ENCODE peak calls at places on chromosomes 11 and 22, in eight cellular contexts. F is tibial artery; K is testis; P is brain microvascular endothelial cell; U is colonic mucosa; H is psoas muscle; Z is mesendoderm; C is CD8-positive, alpha-beta T cell. I is an unnamed sample.

GRCh38 chr11:83895516-83895915 is 609.3 kb upstream of the CCDC90B start:
- DNase-seq in K (no peak), C (no peak), U (no peak), Z (peak), P (peak), F (no peak), H (no peak), I (peak)

GRCh38 chr11:115920087-115920461 is 415.9 kb upstream of the CADM1 start:
- DNase-seq in P (no peak), K (no peak), C (no peak), Z (peak), F (no peak), U (no peak), H (no peak), I (no peak)

GRCh38 chr11:95501761-95502266 is 270.8 kb upstream of the SESN3 start:
- DNase-seq in C (no peak), P (no peak), U (no peak), Z (no peak), H (no peak), F (no peak), K (no peak), I (no peak)

GRCh38 chr22:28381427-28382167 is 298.0 kb downstream of the TTC28 start:
- DNase-seq in C (no peak), F (no peak), K (no peak), H (no peak), Z (no peak), U (no peak), P (no peak), I (no peak)

GRCh38 chr11:64753380-64754123 is 6.2 kb downstream of the PYGM start:
- DNase-seq in Z (no peak), K (no peak), H (peak), F (peak), U (no peak), P (no peak), C (no peak), I (peak)

GRCh38 chr11:35014352-35014751 is 97.9 kb downstream of the PDHX start:
- DNase-seq in H (no peak), C (no peak), F (no peak), Z (no peak), K (no peak), U (no peak), P (peak), I (no peak)

GRCh38 chr11:76623171-76623883 is 47.2 kb downstream of the LRRC32 start:
- DNase-seq in Z (no peak), K (no peak), P (peak), U (no peak), C (no peak), F (no peak), H (no peak), I (peak)

GRCh38 chr22:44214187-44214586 is 33.5 kb downstream of the PARVG start:
- DNase-seq in F (no peak), K (no peak), H (no peak), C (no peak), U (no peak), Z (no peak), P (no peak), I (peak)

GRCh38 chr11:8108430-8108829 is 27.4 kb downstream of the TUB start:
- DNase-seq in P (no peak), Z (no peak), C (no peak), K (no peak), U (no peak), H (no peak), F (no peak), I (no peak)

GRCh38 chr11:110179064-110179463 is 85.9 kb downstream of the ZC3H12C start:
- DNase-seq in K (no peak), Z (no peak), F (no peak), H (no peak), C (no peak), P (no peak), U (no peak), I (no peak)

GRCh38 chr11:76781861-76782500 is 1.2 kb upstream of the TSKU start:
- DNase-seq in U (no peak), Z (no peak), C (no peak), P (no peak), F (no peak), K (no peak), H (no peak), I (no peak)

GRCh38 chr11:128512478-128513127 is 74.8 kb downstream of the ETS1 start:
- DNase-seq in Z (no peak), K (no peak), P (no peak), U (no peak), H (no peak), F (no peak), C (no peak), I (no peak)

GRCh38 chr11:92314499-92314898 is 89.9 kb downstream of the FAT3 start:
- DNase-seq in F (peak), U (no peak), K (no peak), H (no peak), P (no peak), C (no peak), Z (no peak), I (no peak)

GRCh38 chr11:64343740-64344133 is 3.7 kb downstream of the CCDC88B start:
- DNase-seq in K (no peak), Z (no peak), H (no peak), C (no peak), P (no peak), F (no peak), U (peak), I (peak)

GRCh38 chr11:64251986-64252837 is 882 bp downstream of the PLCB3 start:
- DNase-seq in F (no peak), Z (peak), C (no peak), H (peak), P (no peak), U (peak), K (peak), I (peak)

GRCh38 chr11:64925536-64926449 is 1.3 kb downstream of the PPP2R5B start:
- DNase-seq in F (no peak), U (no peak), P (no peak), C (no peak), Z (no peak), H (no peak), K (no peak), I (peak)

GRCh38 chr22:39808087-39808486 is 85.5 kb downstream of the ENTHD1 start:
- DNase-seq in F (no peak), C (peak), H (no peak), U (peak), K (no peak), Z (peak), P (no peak), I (peak)

GRCh38 chr11:925158-925495 is 543 bp upstream of the AP2A2 start:
- DNase-seq in P (no peak), K (no peak), F (no peak), H (peak), Z (no peak), U (no peak), C (no peak), I (no peak)

GRCh38 chr11:88739524-88739923 is 326.3 kb downstream of the GRM5 start:
- DNase-seq in P (no peak), K (no peak), H (no peak), U (no peak), Z (no peak), F (no peak), C (no peak), I (no peak)

GRCh38 chr11:18471995-18472394 is 16.3 kb downstream of the LDHAL6A start:
- DNase-seq in Z (no peak), C (no peak), K (no peak), P (no peak), F (no peak), H (no peak), U (no peak), I (no peak)

GRCh38 chr11:2521681-2522630 is 77.1 kb downstream of the KCNQ1 start:
- DNase-seq in Z (no peak), U (peak), H (peak), K (peak), F (peak), P (no peak), C (no peak), I (peak)

GRCh38 chr11:93861808-93862207 is 11.4 kb upstream of the VSTM5 start:
- DNase-seq in U (no peak), H (no peak), F (no peak), P (no peak), K (peak), Z (no peak), C (no peak), I (no peak)

GRCh38 chr11:114614127-114614720 is 18.6 kb upstream of the NXPE4 start:
- DNase-seq in U (peak), H (no peak), P (no peak), Z (no peak), C (no peak), F (no peak), K (no peak), I (no peak)

GRCh38 chr11:129701706-129702105 is 113.9 kb upstream of the TMEM45B start:
- DNase-seq in P (no peak), C (no peak), H (no peak), U (no peak), F (peak), K (no peak), Z (no peak), I (no peak)

GRCh38 chr11:125253795-125254525 is 89.4 kb downstream of the PKNOX2 start:
- DNase-seq in C (no peak), P (no peak), F (no peak), K (no peak), Z (no peak), H (no peak), U (no peak), I (no peak)

GRCh38 chr22:22997262-22997898 is 72.9 kb upstream of the GNAZ start:
- DNase-seq in U (no peak), F (no peak), K (no peak), H (no peak), Z (no peak), C (no peak), P (no peak), I (no peak)
- H3K27ac ChIP-seq in U (no peak), F (no peak), K (no peak), H (no peak), Z (no peak), C (no peak), P (no peak), I (no peak)

GRCh38 chr22:21952586-21953571 is at the start of gene PPM1F:
- DNase-seq in U (peak), C (peak), P (peak), F (peak), K (peak), H (peak), Z (peak), I (peak)
- H3K4me3 ChIP-seq in U (peak), C (peak), P (peak), F (peak), K (peak), H (peak), Z (peak), I (peak)

GRCh38 chr11:44835979-44836378 is 109.2 kb downstream of the TSPAN18 start:
- DNase-seq in Z (no peak), C (no peak), H (no peak), U (no peak), F (no peak), K (no peak), P (no peak), I (no peak)

GRCh38 chr11:44833221-44833620 is 106.5 kb downstream of the TSPAN18 start:
- DNase-seq in H (no peak), Z (no peak), F (no peak), K (no peak), U (no peak), P (no peak), C (no peak), I (no peak)

GRCh38 chr11:44834846-44835245 is 108.1 kb downstream of the TSPAN18 start:
- DNase-seq in H (no peak), Z (no peak), P (no peak), K (no peak), F (no peak), C (no peak), U (no peak), I (peak)

GRCh38 chr11:44833869-44834452 is 107.2 kb downstream of the TSPAN18 start:
- DNase-seq in U (no peak), C (no peak), P (no peak), Z (peak), K (no peak), H (no peak), F (no peak), I (peak)

DNA sequence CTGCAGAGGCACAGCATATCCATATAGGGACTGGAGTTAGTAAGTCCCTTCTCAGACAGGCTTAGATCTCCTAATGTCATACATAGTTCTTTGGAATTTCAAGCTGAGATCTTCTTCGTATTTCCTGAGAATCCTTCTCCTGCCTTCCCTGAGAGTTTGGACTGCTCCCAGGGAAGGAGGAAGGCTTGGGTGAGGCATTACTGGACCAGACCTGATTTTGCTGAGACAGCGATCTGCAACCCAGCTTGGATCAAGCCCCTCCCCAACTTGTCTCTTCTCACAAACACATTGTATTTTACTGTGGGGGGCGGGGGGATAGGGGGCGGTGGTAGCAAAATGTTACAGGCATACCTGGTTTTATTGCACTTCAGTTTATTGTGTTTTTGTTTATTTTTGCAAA is 108.6 kb downstream of the TSPAN18 start:
- DNase-seq in U (no peak), P (no peak), Z (no peak), C (no peak), F (no peak), K (no peak), H (no peak), I (no peak)
- H3K27ac ChIP-seq in U (no peak), P (no peak), Z (no peak), C (no peak), F (no peak), K (no peak), H (no peak), I (no peak)

DNA sequence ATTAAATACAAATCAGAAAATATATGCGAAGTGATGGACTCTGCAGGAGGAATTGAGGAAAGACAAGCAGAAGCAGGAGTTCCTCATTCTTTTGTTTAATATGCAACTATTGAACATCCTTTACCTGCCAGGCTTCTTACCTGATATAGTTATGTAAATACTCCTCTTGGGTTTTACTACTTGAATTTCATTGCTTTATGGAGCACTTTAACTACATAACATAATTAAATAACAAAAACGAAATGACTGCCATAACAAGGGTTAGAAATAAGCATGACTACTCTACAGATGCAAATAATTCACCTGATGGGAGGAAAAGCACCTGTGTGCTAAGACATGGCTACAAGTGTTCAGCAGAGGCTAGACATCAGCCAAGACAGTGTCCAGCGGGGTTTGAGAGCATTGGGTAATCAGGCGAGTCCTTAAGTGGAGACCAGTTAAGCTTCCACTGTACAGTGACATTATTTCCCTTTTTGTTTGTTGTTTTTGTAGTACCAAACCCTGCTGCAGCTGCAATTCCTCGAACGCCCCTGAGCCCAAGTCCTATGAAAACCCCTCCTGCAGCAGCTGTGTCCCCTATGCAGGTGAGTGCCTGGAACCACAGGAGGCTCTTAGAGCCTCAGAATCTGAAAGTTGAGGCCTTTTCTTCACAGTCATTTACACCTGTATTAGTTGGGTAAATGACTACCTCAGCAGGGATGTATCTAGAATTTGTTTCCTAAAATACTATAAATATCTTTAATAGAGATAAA is 67.4 kb downstream of the SPECC1L start:
- DNase-seq in F (no peak), Z (no peak), P (no peak), K (no peak), H (no peak), C (no peak), U (no peak), I (no peak)
- H3K4me3 ChIP-seq in F (no peak), Z (no peak), P (no peak), K (no peak), H (no peak), C (no peak), U (no peak), I (no peak)

GRCh38 chr11:60872124-60872951 is 5.0 kb downstream of the ZP1 start:
- DNase-seq in H (peak), Z (no peak), C (no peak), K (peak), F (peak), P (peak), U (peak), I (no peak)

GRCh38 chr11:60871378-60872061 is 4.2 kb downstream of the ZP1 start:
- DNase-seq in F (no peak), K (no peak), H (no peak), Z (no peak), P (peak), U (no peak), C (peak), I (peak)

GRCh38 chr11:60874421-60875365 is 7.4 kb downstream of the ZP1 start:
- DNase-seq in K (no peak), Z (no peak), F (no peak), C (no peak), H (no peak), U (no peak), P (no peak), I (peak)

GRCh38 chr11:60873533-60873932 is 6.2 kb downstream of the ZP1 start:
- DNase-seq in H (no peak), F (no peak), K (no peak), U (no peak), C (no peak), Z (no peak), P (no peak), I (no peak)

DNA sequence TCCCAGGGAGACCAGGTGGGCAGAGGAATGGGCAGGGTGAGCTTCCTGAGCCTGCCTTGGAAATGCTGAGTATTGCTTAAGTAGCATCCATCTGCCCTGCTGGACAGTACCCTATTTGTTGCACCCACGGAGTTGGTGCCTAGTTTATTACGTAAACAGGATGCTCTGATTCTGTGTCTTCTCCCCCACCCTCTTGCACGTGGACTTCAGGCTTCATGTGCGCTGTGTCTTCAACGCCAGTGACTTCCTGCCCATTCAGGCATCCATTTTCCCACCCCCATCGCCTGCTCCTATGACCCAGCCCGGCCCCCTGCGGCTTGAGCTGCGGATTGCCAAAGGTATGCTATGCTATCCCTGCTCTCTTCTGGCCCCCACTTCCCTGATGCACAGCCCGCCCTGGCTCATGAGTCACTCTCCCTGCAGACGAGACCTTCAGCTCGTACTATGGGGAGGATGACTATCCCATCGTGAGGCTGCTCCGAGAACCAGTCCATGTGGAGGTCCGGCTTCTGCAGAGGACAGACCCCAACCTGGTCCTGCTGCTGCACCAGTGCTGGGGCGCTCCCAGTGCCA is 5.7 kb downstream of the ZP1 start:
- DNase-seq in C (no peak), P (peak), H (peak), K (no peak), Z (peak), U (no peak), F (no peak), I (peak)
- H3K27ac ChIP-seq in C (no peak), P (peak), H (peak), K (no peak), Z (no peak), U (peak), F (no peak), I (no peak)

GRCh38 chr11:26541870-26542269 is 30.2 kb downstream of the MUC15 start:
- DNase-seq in C (no peak), Z (no peak), H (no peak), F (no peak), P (no peak), K (no peak), U (no peak), I (no peak)

GRCh38 chr11:26537341-26537740 is 34.7 kb downstream of the MUC15 start:
- DNase-seq in H (no peak), F (no peak), P (no peak), Z (no peak), U (no peak), C (no peak), K (no peak), I (no peak)

GRCh38 chr11:26539517-26539916 is 32.5 kb downstream of the MUC15 start:
- DNase-seq in P (no peak), H (no peak), Z (no peak), F (no peak), C (no peak), K (no peak), U (no peak), I (no peak)
- H3K4me3 ChIP-seq in P (no peak), H (no peak), Z (no peak), F (no peak), C (no peak), K (no peak), U (no peak), I (no peak)

I was measured in endodermal cell.